ENCODE peak calls at places on chromosome 10, in eight cellular contexts. One of them, this sample, is unnamed.

GRCh38 chr10:103859161-103860141 is 4.1 kb upstream of the SH3PXD2A start:
- DNase-seq in cardiac fibroblast: peak; percentile 83
- DNase-seq in astrocyte of the spinal cord: peak; percentile 81
- DNase-seq in CD8-positive, alpha-beta T cell: peak; percentile 34
- DNase-seq in transverse colon: peak; percentile 73
- DNase-seq in left ventricle myocardium inferior: no peak
- DNase-seq in AG10803: peak; percentile 69
- DNase-seq in HL-60: peak; percentile 36
- DNase-seq in this sample: peak; percentile 56

GRCh38 chr10:126017961-126018560 is 121.7 kb downstream of the FANK1 start:
- DNase-seq in cardiac fibroblast: peak; percentile 71
- DNase-seq in astrocyte of the spinal cord: peak; percentile 10
- DNase-seq in CD8-positive, alpha-beta T cell: no peak
- DNase-seq in transverse colon: no peak
- DNase-seq in left ventricle myocardium inferior: no peak
- DNase-seq in AG10803: peak; percentile 37
- DNase-seq in HL-60: no peak
- DNase-seq in this sample: no peak

GRCh38 chr10:33235271-33235884 is 99.1 kb downstream of the NRP1 start:
- DNase-seq in cardiac fibroblast: no peak
- DNase-seq in astrocyte of the spinal cord: no peak
- DNase-seq in CD8-positive, alpha-beta T cell: no peak
- DNase-seq in transverse colon: no peak
- DNase-seq in left ventricle myocardium inferior: no peak
- DNase-seq in AG10803: no peak
- DNase-seq in HL-60: no peak
- DNase-seq in this sample: no peak

GRCh38 chr10:51699145-51699474 is 285 bp downstream of the CSTF2T start:
- DNase-seq in cardiac fibroblast: no peak
- DNase-seq in astrocyte of the spinal cord: no peak
- DNase-seq in CD8-positive, alpha-beta T cell: no peak
- DNase-seq in transverse colon: no peak
- DNase-seq in left ventricle myocardium inferior: no peak
- DNase-seq in AG10803: no peak
- DNase-seq in HL-60: no peak
- DNase-seq in this sample: no peak

GRCh38 chr10:24811906-24812305 is 88.2 kb upstream of the ARHGAP21 start:
- DNase-seq in cardiac fibroblast: peak; percentile 19
- DNase-seq in astrocyte of the spinal cord: no peak
- DNase-seq in CD8-positive, alpha-beta T cell: no peak
- DNase-seq in transverse colon: no peak
- DNase-seq in left ventricle myocardium inferior: peak; percentile 28
- DNase-seq in AG10803: no peak
- DNase-seq in HL-60: no peak
- DNase-seq in this sample: no peak

GRCh38 chr10:124946945-124947344 is 5.0 kb downstream of the ZRANB1 start:
- DNase-seq in cardiac fibroblast: no peak
- DNase-seq in astrocyte of the spinal cord: no peak
- DNase-seq in CD8-positive, alpha-beta T cell: no peak
- DNase-seq in transverse colon: no peak
- DNase-seq in left ventricle myocardium inferior: no peak
- DNase-seq in AG10803: no peak
- DNase-seq in HL-60: no peak
- DNase-seq in this sample: no peak

GRCh38 chr10:90665905-90666662 is 191.8 kb downstream of the HTR7 start:
- DNase-seq in cardiac fibroblast: no peak
- DNase-seq in astrocyte of the spinal cord: no peak
- DNase-seq in CD8-positive, alpha-beta T cell: no peak
- DNase-seq in transverse colon: no peak
- DNase-seq in left ventricle myocardium inferior: no peak
- DNase-seq in AG10803: no peak
- DNase-seq in HL-60: no peak
- DNase-seq in this sample: no peak

GRCh38 chr10:34654211-34654610 is 160.9 kb downstream of the PARD3 start:
- DNase-seq in cardiac fibroblast: no peak
- DNase-seq in astrocyte of the spinal cord: no peak
- DNase-seq in CD8-positive, alpha-beta T cell: no peak
- DNase-seq in transverse colon: no peak
- DNase-seq in left ventricle myocardium inferior: no peak
- DNase-seq in AG10803: no peak
- DNase-seq in HL-60: no peak
- DNase-seq in this sample: no peak

GRCh38 chr10:102648269-102648888 is 4.1 kb downstream of the TRIM8 start:
- DNase-seq in cardiac fibroblast: no peak
- DNase-seq in astrocyte of the spinal cord: no peak
- DNase-seq in CD8-positive, alpha-beta T cell: no peak
- DNase-seq in transverse colon: no peak
- DNase-seq in left ventricle myocardium inferior: no peak
- DNase-seq in AG10803: no peak
- DNase-seq in HL-60: no peak
- DNase-seq in this sample: no peak

GRCh38 chr10:114996542-114996941 is 58.5 kb downstream of the TRUB1 start:
- DNase-seq in cardiac fibroblast: no peak
- DNase-seq in astrocyte of the spinal cord: peak; percentile 51
- DNase-seq in CD8-positive, alpha-beta T cell: no peak
- DNase-seq in transverse colon: no peak
- DNase-seq in left ventricle myocardium inferior: no peak
- DNase-seq in AG10803: peak; percentile 2
- DNase-seq in HL-60: no peak
- DNase-seq in this sample: no peak

GRCh38 chr10:86665218-86665607 is 3.1 kb upstream of the LDB3 start:
- DNase-seq in cardiac fibroblast: no peak
- DNase-seq in astrocyte of the spinal cord: no peak
- DNase-seq in CD8-positive, alpha-beta T cell: no peak
- DNase-seq in transverse colon: no peak
- DNase-seq in left ventricle myocardium inferior: no peak
- DNase-seq in AG10803: no peak
- DNase-seq in HL-60: no peak
- DNase-seq in this sample: no peak

GRCh38 chr10:37860494-37861190 is 3.2 kb upstream of the ZNF248 start:
- DNase-seq in cardiac fibroblast: peak; percentile 44
- DNase-seq in astrocyte of the spinal cord: peak; percentile 53
- DNase-seq in CD8-positive, alpha-beta T cell: no peak
- DNase-seq in transverse colon: peak; percentile 10
- DNase-seq in left ventricle myocardium inferior: no peak
- DNase-seq in AG10803: peak; percentile 75
- DNase-seq in HL-60: no peak
- DNase-seq in this sample: no peak

GRCh38 chr10:124916098-124916584 is 25.8 kb upstream of the ZRANB1 start:
- DNase-seq in cardiac fibroblast: peak; percentile 33
- DNase-seq in astrocyte of the spinal cord: no peak
- DNase-seq in CD8-positive, alpha-beta T cell: no peak
- DNase-seq in transverse colon: no peak
- DNase-seq in left ventricle myocardium inferior: no peak
- DNase-seq in AG10803: peak; percentile 4
- DNase-seq in HL-60: no peak
- DNase-seq in this sample: no peak

GRCh38 chr10:100775346-100775745 is 30.0 kb downstream of the PAX2 start:
- DNase-seq in cardiac fibroblast: no peak
- DNase-seq in astrocyte of the spinal cord: no peak
- DNase-seq in CD8-positive, alpha-beta T cell: no peak
- DNase-seq in transverse colon: no peak
- DNase-seq in left ventricle myocardium inferior: no peak
- DNase-seq in AG10803: peak; percentile 8
- DNase-seq in HL-60: no peak
- DNase-seq in this sample: no peak

GRCh38 chr10:92413011-92413410 is 122.0 kb downstream of the MARCHF5 start:
- DNase-seq in cardiac fibroblast: no peak
- DNase-seq in astrocyte of the spinal cord: no peak
- DNase-seq in CD8-positive, alpha-beta T cell: no peak
- DNase-seq in transverse colon: no peak
- DNase-seq in left ventricle myocardium inferior: no peak
- DNase-seq in AG10803: no peak
- DNase-seq in HL-60: no peak
- DNase-seq in this sample: no peak

GRCh38 chr10:49139866-49140195 is 6.0 kb upstream of the FAM170B start:
- DNase-seq in cardiac fibroblast: peak; percentile 43
- DNase-seq in astrocyte of the spinal cord: peak; percentile 94
- DNase-seq in CD8-positive, alpha-beta T cell: no peak
- DNase-seq in transverse colon: no peak
- DNase-seq in left ventricle myocardium inferior: no peak
- DNase-seq in AG10803: peak; percentile 95
- DNase-seq in HL-60: no peak
- DNase-seq in this sample: peak; percentile 83

GRCh38 chr10:48522011-48522765 is 82.7 kb downstream of the ARHGAP22 start:
- DNase-seq in cardiac fibroblast: no peak
- DNase-seq in astrocyte of the spinal cord: peak; percentile 29
- DNase-seq in CD8-positive, alpha-beta T cell: no peak
- DNase-seq in transverse colon: no peak
- DNase-seq in left ventricle myocardium inferior: no peak
- DNase-seq in AG10803: peak; percentile 24
- DNase-seq in HL-60: no peak
- DNase-seq in this sample: no peak

GRCh38 chr10:23294638-23295247 is 49.9 kb downstream of the C10orf67 start:
- DNase-seq in cardiac fibroblast: peak; percentile 28
- DNase-seq in astrocyte of the spinal cord: peak; percentile 5
- DNase-seq in CD8-positive, alpha-beta T cell: no peak
- DNase-seq in transverse colon: no peak
- DNase-seq in left ventricle myocardium inferior: no peak
- DNase-seq in AG10803: peak; percentile 16
- DNase-seq in HL-60: no peak
- DNase-seq in this sample: no peak
- TF ChIP-seq CTCF in cardiac fibroblast: peak; percentile 42
- TF ChIP-seq CTCF in astrocyte of the spinal cord: peak; percentile 58
- TF ChIP-seq CTCF in CD8-positive, alpha-beta T cell: no peak
- TF ChIP-seq CTCF in transverse colon: no peak
- TF ChIP-seq CTCF in left ventricle myocardium inferior: peak; percentile 59
- TF ChIP-seq CTCF in AG10803: peak; percentile 61
- TF ChIP-seq CTCF in HL-60: no peak
- TF ChIP-seq CTCF in this sample: peak; percentile 49

DNA sequence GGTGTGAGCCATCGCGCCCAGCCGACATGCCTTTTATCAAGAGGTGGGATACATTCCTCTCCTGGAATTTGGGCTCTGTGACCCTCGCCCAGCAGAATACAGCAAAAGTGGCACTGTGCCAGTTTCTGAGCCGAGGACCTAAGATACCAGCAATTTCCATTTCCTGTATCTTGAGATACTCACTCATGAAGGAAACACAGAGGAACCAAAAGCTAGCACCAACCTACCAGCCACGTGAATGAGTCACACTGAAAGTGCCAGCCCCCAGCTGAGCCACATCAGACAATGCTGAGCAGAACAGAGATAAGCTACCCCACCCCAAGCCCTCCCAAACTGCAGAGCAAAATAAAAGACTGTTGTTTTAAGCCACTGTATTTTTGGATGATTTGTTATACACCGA is 56.3 kb downstream of the CACUL1 start:
- DNase-seq in cardiac fibroblast: peak; percentile 72
- DNase-seq in astrocyte of the spinal cord: peak; percentile 71
- DNase-seq in CD8-positive, alpha-beta T cell: peak; percentile 71
- DNase-seq in transverse colon: peak; percentile 13
- DNase-seq in left ventricle myocardium inferior: no peak
- DNase-seq in AG10803: no peak
- DNase-seq in HL-60: no peak
- DNase-seq in this sample: peak; percentile 27
- H3K4me3 ChIP-seq in cardiac fibroblast: no peak overlapping the region
- H3K4me3 ChIP-seq in astrocyte of the spinal cord: no peak overlapping the region
- H3K4me3 ChIP-seq in CD8-positive, alpha-beta T cell: peak overlapping the region; percentile 10
- H3K4me3 ChIP-seq in transverse colon: no peak overlapping the region
- H3K4me3 ChIP-seq in left ventricle myocardium inferior: no peak overlapping the region
- H3K4me3 ChIP-seq in AG10803: no peak overlapping the region
- H3K4me3 ChIP-seq in HL-60: no peak overlapping the region
- H3K4me3 ChIP-seq in this sample: no peak overlapping the region

GRCh38 chr10:106872176-106872575 is 292.3 kb downstream of the SORCS1 start:
- DNase-seq in cardiac fibroblast: no peak
- DNase-seq in astrocyte of the spinal cord: no peak
- DNase-seq in CD8-positive, alpha-beta T cell: no peak
- DNase-seq in transverse colon: no peak
- DNase-seq in left ventricle myocardium inferior: no peak
- DNase-seq in AG10803: no peak
- DNase-seq in HL-60: no peak
- DNase-seq in this sample: no peak

GRCh38 chr10:106863549-106863948 is 301.0 kb downstream of the SORCS1 start:
- DNase-seq in cardiac fibroblast: no peak
- DNase-seq in astrocyte of the spinal cord: no peak
- DNase-seq in CD8-positive, alpha-beta T cell: no peak
- DNase-seq in transverse colon: no peak
- DNase-seq in left ventricle myocardium inferior: no peak
- DNase-seq in AG10803: no peak
- DNase-seq in HL-60: no peak
- DNase-seq in this sample: no peak

GRCh38 chr10:106864031-106864430 is 300.5 kb downstream of the SORCS1 start:
- DNase-seq in cardiac fibroblast: no peak
- DNase-seq in astrocyte of the spinal cord: no peak
- DNase-seq in CD8-positive, alpha-beta T cell: no peak
- DNase-seq in transverse colon: no peak
- DNase-seq in left ventricle myocardium inferior: no peak
- DNase-seq in AG10803: no peak
- DNase-seq in HL-60: no peak
- DNase-seq in this sample: no peak

DNA sequence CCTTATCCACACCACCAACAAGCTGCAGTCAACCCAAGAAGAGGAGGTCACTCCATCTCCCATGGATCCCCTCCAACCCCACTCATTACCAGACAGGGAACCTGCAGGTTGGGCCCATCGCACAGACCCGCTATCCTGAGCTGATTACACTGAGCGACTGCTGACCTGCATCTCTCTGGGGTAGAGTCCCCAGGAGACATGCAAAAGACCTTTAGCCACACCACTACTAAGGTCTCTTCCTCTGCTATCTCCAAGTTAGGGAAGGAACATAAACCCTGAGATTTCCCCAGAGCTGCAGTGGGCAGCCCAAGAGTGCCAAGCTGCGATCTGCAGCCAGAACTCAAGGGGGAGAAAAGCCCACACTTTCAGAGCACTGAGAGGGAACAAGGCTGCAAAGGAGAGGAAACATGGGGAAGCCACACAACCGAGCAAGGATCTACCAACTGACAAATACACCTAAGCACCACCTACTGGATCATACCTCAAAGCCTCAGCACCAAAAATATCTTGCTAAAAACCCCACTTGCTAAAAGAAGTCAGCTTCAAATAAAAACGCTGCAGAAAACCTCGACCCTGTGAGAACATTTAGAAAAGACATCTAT is 298.2 kb downstream of the SORCS1 start:
- DNase-seq in cardiac fibroblast: no peak
- DNase-seq in astrocyte of the spinal cord: no peak
- DNase-seq in CD8-positive, alpha-beta T cell: no peak
- DNase-seq in transverse colon: no peak
- DNase-seq in left ventricle myocardium inferior: no peak
- DNase-seq in AG10803: no peak
- DNase-seq in HL-60: no peak
- DNase-seq in this sample: no peak
- TF ChIP-seq CTCF in cardiac fibroblast: no peak
- TF ChIP-seq CTCF in astrocyte of the spinal cord: no peak
- TF ChIP-seq CTCF in CD8-positive, alpha-beta T cell: no peak
- TF ChIP-seq CTCF in transverse colon: no peak
- TF ChIP-seq CTCF in left ventricle myocardium inferior: no peak
- TF ChIP-seq CTCF in AG10803: no peak
- TF ChIP-seq CTCF in HL-60: no peak
- TF ChIP-seq CTCF in this sample: no peak

DNA sequence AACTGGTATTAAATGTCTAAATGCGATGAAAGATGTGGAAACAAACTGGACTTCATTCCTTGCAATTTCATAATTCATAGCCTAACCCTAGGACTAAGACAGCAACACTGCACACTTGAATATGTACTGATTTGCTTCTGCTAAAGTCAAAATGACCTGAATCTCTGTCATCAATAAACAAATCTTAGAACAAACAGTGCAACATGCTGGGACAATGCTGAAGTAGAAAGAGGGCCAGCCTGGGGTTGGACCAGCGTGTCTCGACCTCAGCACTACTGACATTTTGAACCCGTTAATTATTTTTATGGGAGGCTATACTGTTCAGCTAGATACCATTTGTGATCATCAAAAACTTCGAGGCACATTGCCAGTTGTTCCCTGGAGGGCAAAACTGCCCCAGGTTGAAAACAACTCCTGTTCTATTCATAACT is 47.1 kb downstream of the MYOF start:
- DNase-seq in cardiac fibroblast: no peak
- DNase-seq in astrocyte of the spinal cord: no peak
- DNase-seq in CD8-positive, alpha-beta T cell: no peak
- DNase-seq in transverse colon: no peak
- DNase-seq in left ventricle myocardium inferior: no peak
- DNase-seq in AG10803: no peak
- DNase-seq in HL-60: no peak
- DNase-seq in this sample: no peak
- H3K4me3 ChIP-seq in cardiac fibroblast: no peak overlapping the region
- H3K4me3 ChIP-seq in astrocyte of the spinal cord: no peak overlapping the region
- H3K4me3 ChIP-seq in CD8-positive, alpha-beta T cell: no peak overlapping the region
- H3K4me3 ChIP-seq in transverse colon: no peak overlapping the region
- H3K4me3 ChIP-seq in left ventricle myocardium inferior: no peak overlapping the region
- H3K4me3 ChIP-seq in AG10803: no peak overlapping the region
- H3K4me3 ChIP-seq in HL-60: no peak overlapping the region
- H3K4me3 ChIP-seq in this sample: no peak overlapping the region

This sample was measured in astrocyte of the cerebellum.